ENCODE peak calls at places on chromosomes 6 and 20, in four cellular contexts. K, D, W and P are unnamed samples.

GRCh38 chr6:28864321-28864923 is 59.4 kb downstream of the TRIM27 start:
- DNase-seq in K (no peak), D (no peak), W (no peak), P (no peak)

GRCh38 chr6:14682821-14683220 is 563.0 kb upstream of the JARID2 start:
- DNase-seq in K (no peak), D (no peak), W (no peak), P (no peak)

GRCh38 chr6:105591053-105591452 is 188.2 kb upstream of the PREP start:
- DNase-seq in K (no peak), D (no peak), W (no peak), P (no peak)

GRCh38 chr6:25835442-25836283 is 3.8 kb upstream of the SLC17A1 start:
- DNase-seq in K (peak), D (no peak), W (no peak), P (no peak)

GRCh38 chr6:31615748-31616147 is 714 bp downstream of the AIF1 start:
- DNase-seq in K (no peak), D (no peak), W (no peak), P (no peak)

GRCh38 chr6:169905041-169905807 is 153.8 kb downstream of the ERMARD start:
- DNase-seq in K (no peak), D (peak), W (no peak), P (no peak)

GRCh38 chr6:32664827-32665362 is 1.6 kb downstream of the HLA-DQB1 start:
- DNase-seq in K (peak), D (no peak), W (no peak), P (no peak)

GRCh38 chr6:158328446-158328845 is 16.2 kb downstream of the TULP4 start:
- DNase-seq in K (no peak), D (no peak), W (no peak), P (no peak)

GRCh38 chr20:58494923-58495622 is 20.1 kb downstream of the APCDD1L start:
- DNase-seq in K (no peak), D (no peak), W (no peak), P (no peak)

GRCh38 chr20:58331961-58332551 is 22.5 kb downstream of the RAB22A start:
- DNase-seq in K (no peak), D (no peak), W (no peak), P (no peak)

DNA sequence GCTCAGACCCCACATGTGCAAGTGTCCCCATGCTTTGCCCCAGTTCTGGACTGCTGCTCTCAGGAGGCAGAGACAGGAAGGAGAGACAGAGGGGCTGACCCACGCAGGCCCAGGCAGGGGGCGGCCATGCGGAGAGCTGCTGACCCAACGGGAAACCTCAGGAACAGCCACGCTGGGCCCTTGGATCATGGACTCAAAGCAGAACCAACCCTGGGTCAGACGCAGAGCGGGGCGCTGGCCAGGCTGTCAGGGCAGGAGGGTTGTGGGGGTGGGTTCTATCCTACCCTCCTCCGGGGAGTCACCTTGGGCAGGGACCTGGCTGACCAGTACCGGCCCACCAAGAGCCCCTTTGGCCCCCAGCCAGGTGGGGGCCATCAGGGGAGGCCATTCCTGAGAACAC is 2.0 kb downstream of the KCNQ2 start:
- DNase-seq in K (no peak), D (no peak), W (no peak), P (no peak)
- TF ChIP-seq CTCF in K (no peak), D (no peak), W (no peak), P (no peak)

GRCh38 chr6:164356814-164357213 is 942.3 kb downstream of the QKI start:
- DNase-seq in K (no peak), D (no peak), W (no peak), P (no peak)
- TF ChIP-seq CTCF in K (no peak), D (no peak), W (no peak), P (no peak)

GRCh38 chr6:42228305-42228704 is 10.6 kb upstream of the MRPS10 start:
- DNase-seq in K (no peak), D (no peak), W (no peak), P (no peak)

GRCh38 chr6:42229720-42230119 is 12.1 kb upstream of the MRPS10 start:
- DNase-seq in K (no peak), D (no peak), W (no peak), P (no peak)

GRCh38 chr6:42227173-42227850 is 9.7 kb upstream of the MRPS10 start:
- DNase-seq in K (no peak), D (no peak), W (peak), P (no peak)

GRCh38 chr6:42232035-42232434 is 14.4 kb upstream of the MRPS10 start:
- DNase-seq in K (no peak), D (no peak), W (no peak), P (no peak)

GRCh38 chr6:42230320-42231034 is 12.8 kb upstream of the MRPS10 start:
- DNase-seq in K (no peak), D (no peak), W (no peak), P (no peak)
- TF ChIP-seq CTCF in K (no peak), D (peak), W (no peak), P (peak)

DNA sequence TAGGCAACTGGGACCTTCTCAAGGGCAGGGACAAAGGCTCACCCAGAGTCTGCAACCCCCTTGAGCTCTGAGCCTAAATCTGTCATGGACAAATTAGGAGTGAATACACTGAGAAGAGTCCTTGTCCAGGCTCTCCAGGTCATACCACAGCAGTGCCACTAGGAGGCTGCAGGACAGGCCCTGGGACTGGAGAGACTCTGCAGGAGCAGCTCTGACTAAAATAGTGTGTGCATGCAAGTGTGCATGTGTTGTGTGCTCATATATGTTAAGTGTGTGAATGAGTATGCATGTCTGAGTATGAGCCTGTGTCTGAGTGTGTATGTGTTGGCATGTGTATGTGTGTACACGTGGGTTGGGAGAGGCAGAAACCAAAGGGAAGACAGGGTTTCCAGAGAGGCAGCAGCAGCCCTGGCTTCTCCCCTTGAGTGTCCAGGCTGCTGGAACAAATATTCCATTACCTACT is 27.1 kb downstream of the MRPL14 start:
- DNase-seq in K (no peak), D (no peak), W (no peak), P (no peak)
- TF ChIP-seq CTCF in K (peak), D (peak), W (no peak), P (peak)

GRCh38 chr6:68559052-68559451 is 76.0 kb upstream of the ADGRB3 start:
- DNase-seq in K (no peak), D (peak), W (no peak), P (no peak)
- TF ChIP-seq CTCF in K (no peak), D (peak), W (no peak), P (no peak)

GRCh38 chr20:19211252-19211651 is 1.2 kb upstream of the SLC24A3 start:
- DNase-seq in K (no peak), D (no peak), W (no peak), P (no peak)

GRCh38 chr20:19210426-19211155 is 1.9 kb upstream of the SLC24A3 start:
- DNase-seq in K (no peak), D (no peak), W (no peak), P (no peak)

GRCh38 chr20:19213946-19214490 is 1.6 kb downstream of the SLC24A3 start:
- DNase-seq in K (no peak), D (no peak), W (no peak), P (no peak)

GRCh38 chr20:19211661-19212523 is 550 bp upstream of the SLC24A3 start:
- DNase-seq in K (peak), D (no peak), W (no peak), P (no peak)

DNA sequence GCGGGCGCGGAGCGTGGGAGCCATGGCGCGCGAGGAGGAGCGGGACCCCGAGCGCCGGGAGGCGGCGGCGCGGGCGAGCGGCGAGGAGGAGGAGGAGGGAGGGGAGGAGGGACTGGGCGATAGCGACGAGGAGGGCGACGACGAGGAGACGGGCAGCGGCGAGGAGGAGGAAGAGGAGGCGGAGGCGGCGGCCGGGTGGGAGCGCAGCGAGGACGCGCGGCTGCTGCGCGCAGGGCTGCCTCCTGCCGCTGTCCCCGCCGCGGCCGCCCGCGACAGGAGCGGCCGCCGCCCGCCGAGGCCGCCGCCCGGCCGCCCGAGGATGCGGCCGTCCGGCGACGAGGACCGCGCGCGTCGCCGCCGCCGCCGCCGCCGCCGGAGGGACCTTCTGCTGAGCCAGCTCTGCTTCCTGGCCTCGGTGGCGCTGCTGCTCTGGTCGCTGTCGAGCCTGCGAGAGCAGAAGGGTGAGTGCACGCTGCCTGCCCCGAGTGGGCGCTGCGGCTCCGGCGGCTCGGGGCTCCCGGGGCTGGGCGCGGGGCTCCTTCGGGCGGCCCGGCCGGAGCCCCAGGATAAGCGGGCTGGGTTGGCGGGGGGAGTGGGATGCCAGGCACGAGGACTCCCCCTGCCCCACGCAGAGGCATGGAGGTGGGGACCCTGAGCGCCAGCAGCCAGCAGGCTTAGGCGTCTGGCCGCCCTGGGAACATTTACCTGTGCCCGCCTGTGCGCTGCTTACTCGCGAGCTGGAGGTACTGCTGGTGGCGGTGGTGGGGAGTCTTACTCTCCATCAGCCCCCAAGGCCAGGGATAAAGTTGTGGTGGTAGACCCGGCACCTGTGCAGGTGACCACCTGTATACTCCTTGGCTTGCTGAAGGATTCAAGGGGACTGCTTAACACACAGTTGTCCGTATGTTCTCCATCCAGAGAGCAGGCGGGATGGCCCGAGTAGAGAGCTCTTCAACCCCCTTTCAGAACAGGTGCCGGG is at the start of gene SLC24A3:
- DNase-seq in K (peak), D (no peak), W (peak), P (peak)
- TF ChIP-seq CTCF in K (peak), D (no peak), W (peak), P (peak)

GRCh38 chr20:7015257-7015656 is 247.8 kb downstream of the BMP2 start:
- DNase-seq in K (no peak), D (no peak), W (no peak), P (no peak)

DNA sequence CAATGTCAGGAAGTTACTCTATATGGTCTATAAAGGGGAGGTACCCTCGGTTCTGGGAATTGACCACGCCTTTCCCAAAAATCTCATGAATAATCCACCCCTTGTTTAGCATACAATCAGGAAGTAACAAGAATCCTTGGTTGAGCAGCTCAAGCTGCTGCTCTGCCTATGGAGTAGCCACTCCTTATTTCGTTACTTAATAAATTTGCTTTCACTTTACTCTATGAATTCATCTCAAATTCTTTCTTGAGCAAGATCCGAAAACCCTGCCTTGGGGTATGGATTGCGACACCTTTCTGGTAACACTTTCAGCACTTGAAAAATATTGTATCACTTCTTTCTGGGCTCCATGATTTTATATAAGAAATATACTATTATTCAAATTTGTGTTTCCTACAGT is 243.1 kb downstream of the BMP2 start:
- DNase-seq in K (no peak), D (no peak), W (no peak), P (no peak)
- TF ChIP-seq CTCF in K (no peak), D (no peak), W (no peak), P (no peak)

DNA sequence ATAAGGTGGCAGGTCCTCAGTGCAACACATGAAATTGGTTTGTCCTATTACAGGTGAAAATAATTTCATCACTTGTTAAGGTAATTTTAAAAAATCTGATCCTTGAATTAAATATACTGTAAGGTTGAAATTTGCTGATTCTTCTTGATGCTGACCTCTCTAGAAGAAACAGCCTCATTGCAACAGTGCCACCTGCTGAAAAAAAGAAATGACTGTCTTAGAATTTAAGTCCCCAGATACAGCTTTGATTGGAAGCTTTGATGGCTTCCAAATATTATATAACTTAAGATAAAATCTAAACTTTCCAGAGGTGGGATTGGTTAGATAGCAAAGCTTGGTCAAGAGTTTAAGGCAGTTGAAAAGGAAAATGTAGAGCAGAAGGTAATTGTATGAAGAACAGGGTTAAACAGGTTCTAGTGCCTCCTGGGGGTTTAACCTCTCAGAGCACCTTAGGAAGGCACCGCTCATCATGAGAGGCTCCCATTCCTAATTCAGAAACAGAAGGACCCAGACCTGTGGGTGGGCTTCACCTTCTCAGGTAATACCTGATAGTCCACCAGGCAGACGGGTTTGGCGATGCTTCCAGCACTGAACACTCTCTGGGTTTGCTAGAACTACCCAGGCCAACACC is 401.0 kb downstream of the PAX1 start:
- DNase-seq in K (no peak), D (peak), W (no peak), P (no peak)
- TF ChIP-seq CTCF in K (peak), D (peak), W (no peak), P (peak)